ENCODE peak calls at places on chromosomes 16 and 17, in ten cellular contexts. K, H, V, M, S, C, W, G, D and Q are unnamed samples.

GRCh38 chr16:704552-705380 is 835 bp downstream of the FBXL16 start:
- DNase-seq in K (no peak), H (no peak), V (peak; percentile 40), M (no peak), S (no peak), C (no peak), W (no peak), G (no peak), D (no peak), Q (no peak)

GRCh38 chr17:78883090-78883532 is 19.9 kb downstream of the CEP295NL start:
- DNase-seq in K (peak; percentile 71), H (no peak), V (no peak), M (no peak), S (no peak), C (peak; percentile 63), W (peak; percentile 84), G (no peak), D (no peak), Q (no peak)

GRCh38 chr16:22008215-22009142 is 568 bp downstream of the MOSMO start:
- DNase-seq in K (no peak), H (no peak), V (peak; percentile 58), M (no peak), S (peak; percentile 25), C (peak; percentile 24), W (peak; percentile 38), G (peak; percentile 20), D (peak; percentile 59), Q (peak; percentile 38)

GRCh38 chr17:78653382-78653781 is 76.2 kb upstream of the DNAH17 start:
- DNase-seq in K (no peak), H (no peak), V (no peak), M (no peak), S (no peak), C (no peak), W (no peak), G (no peak), D (no peak), Q (no peak)

GRCh38 chr17:50686494-50687199 is 21.1 kb downstream of the ANKRD40 start:
- DNase-seq in K (peak; percentile 92), H (no peak), V (no peak), M (peak; percentile 68), S (no peak), C (peak; percentile 89), W (peak; percentile 83), G (peak; percentile 25), D (peak; percentile 85), Q (peak; percentile 78)

GRCh38 chr16:3952342-3953131 is 72.0 kb upstream of the CREBBP start:
- DNase-seq in K (no peak), H (peak; percentile 60), V (peak; percentile 53), M (no peak), S (peak; percentile 4), C (peak; percentile 21), W (peak; percentile 89), G (no peak), D (no peak), Q (no peak)

GRCh38 chr17:45355087-45355486 is 38.3 kb upstream of the MAP3K14 start:
- DNase-seq in K (no peak), H (peak; percentile 22), V (no peak), M (no peak), S (no peak), C (no peak), W (no peak), G (no peak), D (no peak), Q (no peak)

GRCh38 chr16:52069866-52070265 is 477.1 kb downstream of the TOX3 start:
- DNase-seq in K (no peak), H (peak; percentile 31), V (peak; percentile 59), M (no peak), S (no peak), C (no peak), W (no peak), G (no peak), D (no peak), Q (peak; percentile 34)

GRCh38 chr16:11236441-11236840 is 19.6 kb downstream of the SOCS1 start:
- DNase-seq in K (no peak), H (no peak), V (no peak), M (no peak), S (no peak), C (no peak), W (no peak), G (no peak), D (no peak), Q (no peak)

GRCh38 chr16:48885456-48885855 is 275.5 kb upstream of the N4BP1 start:
- DNase-seq in K (no peak), H (no peak), V (no peak), M (no peak), S (no peak), C (no peak), W (no peak), G (no peak), D (no peak), Q (no peak)

DNA sequence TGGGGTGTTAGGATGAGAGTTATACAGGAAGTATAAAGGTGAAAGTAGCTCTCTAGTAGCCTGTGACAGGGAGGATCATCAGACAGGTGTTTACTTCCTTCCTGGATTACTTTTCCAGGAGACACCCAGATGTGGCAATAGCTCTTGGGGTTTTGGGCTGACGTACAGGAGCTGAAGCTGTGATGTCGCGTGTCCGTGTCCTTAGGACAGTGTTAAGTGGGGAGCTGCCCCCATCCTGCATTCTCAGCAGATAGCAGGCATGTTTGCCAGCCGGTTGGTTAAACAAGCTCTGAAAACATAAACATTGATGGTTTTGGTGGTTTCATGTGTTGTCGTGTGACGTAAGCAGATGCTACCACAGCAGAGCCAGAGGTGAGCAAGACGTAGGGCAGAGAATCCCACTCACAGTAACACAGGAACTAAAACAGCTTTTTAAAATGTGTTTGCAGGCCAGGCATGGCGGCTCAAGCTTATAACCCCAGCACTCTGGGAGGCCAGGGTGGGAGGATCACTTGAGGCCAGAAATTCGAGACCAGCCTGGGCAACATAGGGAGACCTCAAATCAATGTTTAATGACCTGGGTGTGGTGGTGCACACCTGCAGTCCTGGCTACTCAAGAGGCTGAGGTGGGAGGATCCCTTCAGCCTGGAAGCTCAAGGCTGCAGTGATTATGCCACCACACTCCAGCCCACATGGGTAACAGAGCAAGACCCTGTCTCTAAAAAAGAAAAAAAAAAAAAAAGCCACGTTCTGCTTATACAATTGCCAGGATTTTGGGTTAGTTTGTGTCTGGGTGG is 18.3 kb upstream of the IL17C start:
- DNase-seq in K (no peak), H (no peak), V (no peak), M (no peak), S (no peak), C (peak; percentile 47), W (no peak), G (peak; percentile 53), D (no peak), Q (no peak)
- H3K27ac ChIP-seq in K (no peak overlapping the region), H (no peak overlapping the region), V (no peak overlapping the region), M (no peak overlapping the region), S (no peak overlapping the region), C (peak overlapping the region; percentile 36), W (no peak overlapping the region), G (peak overlapping the region; percentile 73), D (no peak overlapping the region), Q (peak overlapping the region; percentile 9)

GRCh38 chr17:2388705-2389099 is 12.2 kb downstream of the MNT start:
- DNase-seq in K (no peak), H (peak; percentile 76), V (peak; percentile 42), M (no peak), S (no peak), C (no peak), W (no peak), G (no peak), D (no peak), Q (no peak)
- TF ChIP-seq CTCF in K (no peak), H (peak; percentile 27), V (no peak), M (no peak), S (no peak), C (no peak), W (no peak), G (no peak), D (no peak), Q (no peak)

DNA sequence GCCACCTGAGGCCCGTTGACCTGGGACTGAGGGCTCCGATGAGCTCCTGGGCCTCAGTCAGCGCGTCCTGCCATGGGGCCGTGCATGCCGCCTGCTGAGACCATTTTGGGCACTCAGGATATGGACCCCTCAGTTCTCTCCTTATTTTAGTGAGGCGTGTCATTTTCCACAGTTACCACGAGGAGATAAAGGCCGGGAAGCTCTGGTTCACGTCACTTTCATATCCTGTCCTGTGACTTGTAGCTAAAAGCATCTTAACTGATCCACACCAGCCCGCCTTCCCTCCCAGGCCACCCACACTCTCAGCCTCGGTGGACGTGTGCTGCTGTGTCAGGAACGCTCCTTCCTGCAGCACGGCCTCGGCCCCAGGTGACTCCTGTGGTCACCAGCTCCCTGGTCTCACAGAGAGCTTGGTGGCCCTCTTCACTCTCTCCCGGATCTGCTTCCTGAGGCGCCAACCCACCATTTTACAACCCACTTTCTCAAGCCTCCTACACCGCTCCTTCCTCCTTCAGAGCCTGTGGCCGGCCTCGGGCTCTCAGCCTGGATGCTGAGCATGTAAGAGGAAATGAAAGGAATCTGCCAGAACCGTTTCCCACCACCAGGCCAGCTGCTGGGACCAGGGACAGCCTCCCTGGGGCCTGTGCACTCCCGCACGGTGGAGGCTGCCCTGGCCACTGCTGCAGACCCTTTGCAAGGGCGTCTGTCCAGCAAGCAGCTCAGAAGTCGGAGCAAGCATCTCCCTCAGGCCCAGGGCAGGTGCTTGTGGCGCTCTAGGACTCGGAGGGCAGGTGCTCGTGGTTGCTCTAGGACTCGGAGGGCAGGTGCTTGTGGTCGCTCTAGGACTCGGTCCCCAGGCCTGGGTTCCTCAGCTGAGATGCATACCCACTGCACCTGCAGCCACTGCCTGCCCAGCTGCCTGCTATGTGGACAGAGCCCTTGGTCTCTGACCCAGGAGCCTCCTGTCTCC is 23.9 kb upstream of the FASN start:
- DNase-seq in K (no peak), H (no peak), V (no peak), M (no peak), S (peak; percentile 77), C (no peak), W (no peak), G (no peak), D (no peak), Q (no peak)
- H3K27ac ChIP-seq in K (no peak overlapping the region), H (no peak overlapping the region), V (no peak overlapping the region), M (no peak overlapping the region), S (no peak overlapping the region), C (no peak overlapping the region), W (no peak overlapping the region), G (no peak overlapping the region), D (peak overlapping the region; percentile 24), Q (peak overlapping the region; percentile 22)

GRCh38 chr17:80924807-80925610 is 66.6 kb upstream of the CHMP6 start:
- DNase-seq in K (no peak), H (no peak), V (no peak), M (no peak), S (no peak), C (no peak), W (no peak), G (no peak), D (peak; percentile 31), Q (no peak)

GRCh38 chr17:80921741-80922579 is 69.7 kb upstream of the CHMP6 start:
- DNase-seq in K (no peak), H (no peak), V (no peak), M (no peak), S (no peak), C (no peak), W (no peak), G (no peak), D (peak; percentile 53), Q (no peak)

GRCh38 chr17:80924111-80924806 is 67.4 kb upstream of the CHMP6 start:
- DNase-seq in K (no peak), H (no peak), V (no peak), M (no peak), S (no peak), C (no peak), W (no peak), G (no peak), D (peak; percentile 46), Q (no peak)

GRCh38 chr17:80922580-80923160 is 69.0 kb upstream of the CHMP6 start:
- DNase-seq in K (no peak), H (no peak), V (no peak), M (no peak), S (no peak), C (no peak), W (no peak), G (no peak), D (peak; percentile 43), Q (no peak)

GRCh38 chr17:80923211-80924110 is 68.2 kb upstream of the CHMP6 start:
- DNase-seq in K (no peak), H (no peak), V (no peak), M (no peak), S (no peak), C (no peak), W (no peak), G (no peak), D (peak; percentile 48), Q (no peak)
- TF ChIP-seq CTCF in K (no peak), H (no peak), V (no peak), M (no peak), S (no peak), C (no peak), W (no peak), G (no peak), D (no peak), Q (no peak)